ENCODE peak calls at places on chromosomes 3 and 15, in six cellular contexts. U is HCT116, J is HepG2, F is H1, M is K562, A is GM12878. C is an unnamed sample.

GRCh38 chr3:10334461-10334860 is 13.5 kb upstream of the SEC13 start:
- DNase-seq in M (peak), U (no peak), F (no peak), A (no peak), J (no peak), C (no peak)

GRCh38 chr3:46349484-46350261 is 4.2 kb upstream of the CCR2 start:
- DNase-seq in A (no peak), F (no peak), J (no peak), U (no peak), M (no peak), C (no peak)

GRCh38 chr3:125141596-125142417 is 70.7 kb downstream of the SLC12A8 start:
- DNase-seq in M (no peak), F (no peak), A (no peak), U (no peak), J (no peak), C (no peak)

GRCh38 chr3:73745429-73746247 is 120.9 kb upstream of the PDZRN3 start:
- DNase-seq in F (no peak), U (no peak), A (no peak), J (no peak), M (no peak), C (no peak)

GRCh38 chr3:13093687-13094086 is 20.5 kb upstream of the IQSEC1 start:
- DNase-seq in J (no peak), F (no peak), M (peak), A (no peak), U (no peak), C (no peak)

GRCh38 chr3:190339130-190339529 is 16.9 kb upstream of the CLDN1 start:
- DNase-seq in F (no peak), M (no peak), U (peak), J (peak), A (peak), C (no peak)

GRCh38 chr3:196131921-196132320 is 50.0 kb upstream of the TFRC start:
- DNase-seq in A (no peak), J (no peak), F (no peak), M (no peak), U (no peak), C (no peak)

GRCh38 chr3:77370413-77370812 is 330.5 kb downstream of the ROBO2 start:
- DNase-seq in F (no peak), M (no peak), A (no peak), U (no peak), J (no peak), C (no peak)

GRCh38 chr15:69121198-69121828 is 39.1 kb upstream of the GLCE start:
- DNase-seq in A (no peak), J (no peak), M (no peak), F (no peak), U (no peak), C (no peak)

GRCh38 chr3:81734742-81735141 is 26.7 kb downstream of the GBE1 start:
- DNase-seq in M (no peak), F (no peak), A (no peak), U (no peak), J (no peak), C (no peak)

GRCh38 chr3:37519236-37519635 is 342.4 kb upstream of the CTDSPL start:
- DNase-seq in A (no peak), F (no peak), M (no peak), J (no peak), U (no peak), C (no peak)

GRCh38 chr15:71137138-71137518 is 21.9 kb downstream of the THSD4 start:
- DNase-seq in J (no peak), M (no peak), A (no peak), U (no peak), F (no peak), C (no peak)

GRCh38 chr3:178385280-178385952 is 150.8 kb upstream of the KCNMB2 start:
- DNase-seq in A (no peak), J (peak), F (peak), U (peak), M (peak), C (peak)

GRCh38 chr3:7095116-7095515 is 234.2 kb downstream of the GRM7 start:
- DNase-seq in A (no peak), U (no peak), M (no peak), F (no peak), J (no peak), C (no peak)

GRCh38 chr3:12974819-12975218 is 98.4 kb downstream of the IQSEC1 start:
- DNase-seq in A (no peak), U (no peak), M (no peak), J (no peak), F (no peak), C (no peak)

GRCh38 chr15:48674876-48675275 is 29.4 kb upstream of the FBN1 start:
- DNase-seq in A (no peak), J (no peak), F (no peak), M (no peak), U (no peak), C (no peak)

DNA sequence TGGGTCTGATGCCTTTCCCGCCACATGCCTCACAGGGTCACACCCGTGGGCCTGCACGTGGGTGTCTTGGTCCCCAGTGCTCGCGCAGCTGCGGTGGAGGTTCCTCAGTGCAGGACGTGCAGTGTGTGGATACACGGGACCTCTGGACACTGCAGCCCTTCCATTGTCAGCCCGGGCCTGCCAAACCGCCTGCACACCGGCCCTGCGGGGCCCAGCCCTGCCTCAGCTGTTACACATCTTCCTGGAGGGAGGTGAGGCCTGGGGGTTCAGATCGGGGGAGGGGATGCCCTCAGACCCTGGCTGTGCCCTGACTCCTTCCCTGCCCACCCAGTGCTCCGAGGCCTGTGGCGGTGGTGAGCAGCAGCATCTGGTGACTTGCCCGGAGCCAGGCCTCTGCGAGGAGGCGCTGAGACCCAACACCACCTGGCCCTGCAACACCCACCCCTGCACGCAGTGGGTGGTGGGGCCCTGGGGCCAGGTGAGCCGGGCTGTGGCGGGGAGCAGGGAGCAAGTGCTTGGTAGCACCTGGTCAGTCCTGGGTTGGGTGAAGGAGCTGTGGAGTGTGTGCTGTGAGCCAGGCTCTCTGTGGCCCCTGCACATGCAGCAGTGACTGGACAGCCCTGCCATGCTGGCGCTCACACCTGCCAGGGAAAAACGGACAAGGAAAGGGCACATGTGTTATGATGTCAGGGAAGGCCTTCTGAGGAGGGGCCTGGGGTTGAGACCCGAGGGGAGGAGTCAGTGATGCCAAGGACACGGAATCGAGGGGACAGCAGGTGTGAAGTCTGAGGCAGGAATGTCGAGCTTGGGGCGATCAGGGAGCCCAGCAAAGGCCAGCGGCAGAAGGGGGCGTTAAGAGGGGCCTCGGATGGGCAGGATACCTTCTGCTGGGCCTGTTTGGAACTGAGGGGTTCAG is 88.9 kb downstream of the TBC1D2B start:
- DNase-seq in A (no peak), F (no peak), M (no peak), U (no peak), J (no peak), C (no peak)
- TF ChIP-seq YY1 in A (no peak), F (no peak), M (no peak), U (no peak), J (no peak), C (no peak)

GRCh38 chr3:183494341-183494740 is 61.2 kb downstream of the KLHL6 start:
- DNase-seq in J (no peak), U (no peak), A (no peak), F (no peak), M (no peak), C (no peak)
- TF ChIP-seq ZNF274 in J (no peak), U (no peak), A (no peak), F (no peak), M (no peak), C (no peak)

GRCh38 chr15:78264304-78265136 is at the start of gene DNAJA4:
- DNase-seq in J (no peak), A (no peak), U (no peak), M (no peak), F (no peak), C (no peak)

GRCh38 chr15:78263907-78264303 is 457 bp upstream of the DNAJA4 start:
- DNase-seq in J (no peak), F (no peak), A (no peak), U (no peak), M (no peak), C (no peak)

GRCh38 chr15:78266229-78266628 is 1.9 kb downstream of the DNAJA4 start:
- DNase-seq in F (no peak), A (no peak), M (no peak), J (no peak), U (no peak), C (no peak)

GRCh38 chr15:78265752-78266224 is 1.4 kb downstream of the DNAJA4 start:
- DNase-seq in F (no peak), A (no peak), J (no peak), U (no peak), M (no peak), C (no peak)

GRCh38 chr15:78265137-78265460 is 737 bp downstream of the DNAJA4 start:
- DNase-seq in U (no peak), M (no peak), A (no peak), F (no peak), J (no peak), C (no peak)
- H3K9ac ChIP-seq in U (peak), M (no peak), A (peak), F (peak), J (no peak), C (no peak)

DNA sequence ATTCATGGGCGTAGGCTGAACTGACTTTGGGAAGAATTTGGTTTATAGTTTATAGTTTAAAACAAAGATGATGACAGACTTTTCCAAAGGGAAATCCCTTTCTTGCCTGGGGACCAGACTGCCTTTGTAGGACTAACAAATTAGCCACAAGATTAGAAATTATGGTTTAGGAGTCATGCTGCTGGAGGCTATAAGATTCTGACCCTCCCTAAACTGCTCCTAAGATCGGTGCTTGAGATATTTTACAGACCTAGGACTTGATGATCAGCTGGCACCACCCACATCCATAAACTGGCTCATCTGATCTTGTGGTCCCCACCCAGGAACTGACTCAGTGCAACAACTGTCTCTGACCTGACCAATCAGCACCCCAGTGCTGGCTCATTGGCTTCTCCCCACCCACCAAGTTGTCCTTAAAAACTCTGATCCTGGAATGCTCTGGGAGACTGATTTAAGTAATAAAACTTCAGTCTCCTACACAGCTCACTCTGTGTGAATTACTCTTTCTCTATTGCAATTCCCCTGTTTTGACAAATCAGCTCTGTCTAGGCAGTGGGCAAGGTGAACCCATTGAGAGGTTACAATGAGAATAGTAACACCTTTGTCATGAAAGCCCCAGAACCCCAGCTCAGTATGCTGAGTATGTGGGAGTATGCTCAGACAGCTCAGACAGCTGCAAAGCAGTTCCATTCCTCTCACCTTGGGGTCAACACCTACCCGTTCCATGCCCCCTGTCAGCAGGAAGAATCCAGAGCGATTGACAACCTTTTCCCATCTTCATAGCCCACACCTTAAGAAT is 51.6 kb upstream of the C15orf39 start:
- DNase-seq in M (peak), A (no peak), J (no peak), F (no peak), U (peak), C (no peak)
- TF ChIP-seq YY1 in M (no peak), A (no peak), J (no peak), F (no peak), U (no peak), C (no peak)

GRCh38 chr15:35168464-35168863 is 83.4 kb upstream of the NANOGP8 start:
- DNase-seq in F (no peak), M (no peak), A (no peak), U (no peak), J (no peak), C (no peak)

GRCh38 chr15:35167675-35168074 is 82.6 kb upstream of the NANOGP8 start:
- DNase-seq in J (no peak), M (no peak), A (no peak), U (no peak), F (no peak), C (no peak)

GRCh38 chr15:35173444-35174118 is 88.5 kb upstream of the NANOGP8 start:
- DNase-seq in F (no peak), M (peak), A (no peak), U (no peak), J (peak), C (no peak)

GRCh38 chr15:35166730-35167359 is 81.8 kb upstream of the NANOGP8 start:
- DNase-seq in F (no peak), M (peak), J (no peak), U (no peak), A (no peak), C (no peak)

DNA sequence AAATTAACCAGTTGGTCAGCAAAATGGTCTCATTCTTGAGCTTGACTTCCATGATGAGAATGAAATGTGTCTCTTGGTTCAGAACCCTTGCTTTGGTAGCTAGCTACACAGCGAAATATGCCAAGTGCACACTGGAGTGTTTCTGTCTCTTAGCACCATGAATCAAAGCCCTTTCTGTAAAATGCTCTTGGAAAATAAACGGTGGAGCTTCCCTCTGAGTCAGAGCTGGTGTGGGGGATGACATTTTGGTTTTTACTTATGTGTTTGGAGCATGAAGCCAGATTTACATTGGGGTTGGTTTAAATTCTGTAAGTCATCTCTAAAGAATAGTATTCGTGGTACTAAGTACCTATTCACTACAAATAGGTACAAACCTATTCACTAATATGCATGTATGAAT is 85.1 kb upstream of the NANOGP8 start:
- DNase-seq in J (no peak), F (no peak), U (no peak), A (no peak), M (no peak), C (no peak)
- TF ChIP-seq ZNF274 in J (no peak), F (no peak), U (no peak), A (no peak), M (no peak), C (no peak)